ENCODE peak calls at places on chromosomes 5 and 9, in nine cellular contexts. One of them, this sample, is unnamed.

GRCh38 chr5:141743652-141744333 is 61.8 kb upstream of the ARAP3 start:
- DNase-seq in stimulated activated CD8-positive, alpha-beta memory T cell treated with anti-CD3 and anti-CD28 coated beads, Interleukin-2, amount 100 ng/mL, for 1 hour: no peak
- DNase-seq in GM10248: no peak
- DNase-seq in activated CD8-positive, alpha-beta memory T cell treated with anti-CD3 and anti-CD28 coated beads for 24 hours: no peak
- DNase-seq in aorta: no peak
- DNase-seq in NCI-H1105 treated with DMSO at 0.1 percent for 48 hours: peak; percentile 41
- DNase-seq in Kasumi-1: no peak
- DNase-seq in CD4-positive, alpha-beta T cell: no peak
- DNase-seq in Jurkat, Clone E6-1: no peak
- DNase-seq in this sample: no peak

GRCh38 chr9:37028425-37029031 is 5.5 kb downstream of the PAX5 start:
- DNase-seq in stimulated activated CD8-positive, alpha-beta memory T cell treated with anti-CD3 and anti-CD28 coated beads, Interleukin-2, amount 100 ng/mL, for 1 hour: no peak
- DNase-seq in GM10248: no peak
- DNase-seq in activated CD8-positive, alpha-beta memory T cell treated with anti-CD3 and anti-CD28 coated beads for 24 hours: no peak
- DNase-seq in aorta: no peak
- DNase-seq in NCI-H1105 treated with DMSO at 0.1 percent for 48 hours: no peak
- DNase-seq in Kasumi-1: no peak
- DNase-seq in CD4-positive, alpha-beta T cell: no peak
- DNase-seq in Jurkat, Clone E6-1: no peak
- DNase-seq in this sample: no peak

GRCh38 chr9:1604942-1605560 is 410.1 kb upstream of the SMARCA2 start:
- DNase-seq in stimulated activated CD8-positive, alpha-beta memory T cell treated with anti-CD3 and anti-CD28 coated beads, Interleukin-2, amount 100 ng/mL, for 1 hour: no peak
- DNase-seq in GM10248: peak; percentile 47
- DNase-seq in activated CD8-positive, alpha-beta memory T cell treated with anti-CD3 and anti-CD28 coated beads for 24 hours: no peak
- DNase-seq in aorta: no peak
- DNase-seq in NCI-H1105 treated with DMSO at 0.1 percent for 48 hours: peak; percentile 66
- DNase-seq in Kasumi-1: peak; percentile 69
- DNase-seq in CD4-positive, alpha-beta T cell: no peak
- DNase-seq in Jurkat, Clone E6-1: peak; percentile 16
- DNase-seq in this sample: no peak

GRCh38 chr5:135465391-135466122 is 13.4 kb upstream of the TIFAB start:
- DNase-seq in stimulated activated CD8-positive, alpha-beta memory T cell treated with anti-CD3 and anti-CD28 coated beads, Interleukin-2, amount 100 ng/mL, for 1 hour: no peak
- DNase-seq in GM10248: no peak
- DNase-seq in activated CD8-positive, alpha-beta memory T cell treated with anti-CD3 and anti-CD28 coated beads for 24 hours: no peak
- DNase-seq in aorta: peak; percentile 50
- DNase-seq in NCI-H1105 treated with DMSO at 0.1 percent for 48 hours: no peak
- DNase-seq in Kasumi-1: no peak
- DNase-seq in CD4-positive, alpha-beta T cell: no peak
- DNase-seq in Jurkat, Clone E6-1: no peak
- DNase-seq in this sample: no peak

GRCh38 chr9:97773091-97773490 is 76.0 kb upstream of the XPA start:
- DNase-seq in stimulated activated CD8-positive, alpha-beta memory T cell treated with anti-CD3 and anti-CD28 coated beads, Interleukin-2, amount 100 ng/mL, for 1 hour: no peak
- DNase-seq in GM10248: no peak
- DNase-seq in activated CD8-positive, alpha-beta memory T cell treated with anti-CD3 and anti-CD28 coated beads for 24 hours: no peak
- DNase-seq in aorta: no peak
- DNase-seq in NCI-H1105 treated with DMSO at 0.1 percent for 48 hours: no peak
- DNase-seq in Kasumi-1: no peak
- DNase-seq in CD4-positive, alpha-beta T cell: no peak
- DNase-seq in Jurkat, Clone E6-1: no peak
- DNase-seq in this sample: no peak

GRCh38 chr5:180491496-180491895 is 2.7 kb upstream of the CNOT6 start:
- DNase-seq in stimulated activated CD8-positive, alpha-beta memory T cell treated with anti-CD3 and anti-CD28 coated beads, Interleukin-2, amount 100 ng/mL, for 1 hour: no peak
- DNase-seq in GM10248: no peak
- DNase-seq in activated CD8-positive, alpha-beta memory T cell treated with anti-CD3 and anti-CD28 coated beads for 24 hours: no peak
- DNase-seq in aorta: peak; percentile 36
- DNase-seq in NCI-H1105 treated with DMSO at 0.1 percent for 48 hours: no peak
- DNase-seq in Kasumi-1: peak; percentile 54
- DNase-seq in CD4-positive, alpha-beta T cell: no peak
- DNase-seq in Jurkat, Clone E6-1: no peak
- DNase-seq in this sample: no peak

GRCh38 chr5:170622933-170623332 is 119.1 kb downstream of the KCNIP1 start:
- DNase-seq in stimulated activated CD8-positive, alpha-beta memory T cell treated with anti-CD3 and anti-CD28 coated beads, Interleukin-2, amount 100 ng/mL, for 1 hour: no peak
- DNase-seq in GM10248: no peak
- DNase-seq in activated CD8-positive, alpha-beta memory T cell treated with anti-CD3 and anti-CD28 coated beads for 24 hours: no peak
- DNase-seq in aorta: no peak
- DNase-seq in NCI-H1105 treated with DMSO at 0.1 percent for 48 hours: no peak
- DNase-seq in Kasumi-1: no peak
- DNase-seq in CD4-positive, alpha-beta T cell: no peak
- DNase-seq in Jurkat, Clone E6-1: no peak
- DNase-seq in this sample: no peak

GRCh38 chr5:88663793-88664216 is 219.2 kb downstream of the MEF2C start:
- DNase-seq in stimulated activated CD8-positive, alpha-beta memory T cell treated with anti-CD3 and anti-CD28 coated beads, Interleukin-2, amount 100 ng/mL, for 1 hour: no peak
- DNase-seq in GM10248: no peak
- DNase-seq in activated CD8-positive, alpha-beta memory T cell treated with anti-CD3 and anti-CD28 coated beads for 24 hours: no peak
- DNase-seq in aorta: no peak
- DNase-seq in NCI-H1105 treated with DMSO at 0.1 percent for 48 hours: no peak
- DNase-seq in Kasumi-1: no peak
- DNase-seq in CD4-positive, alpha-beta T cell: no peak
- DNase-seq in Jurkat, Clone E6-1: no peak
- DNase-seq in this sample: no peak

GRCh38 chr5:68368686-68369359 is 153.3 kb downstream of the PIK3R1 start:
- DNase-seq in stimulated activated CD8-positive, alpha-beta memory T cell treated with anti-CD3 and anti-CD28 coated beads, Interleukin-2, amount 100 ng/mL, for 1 hour: no peak
- DNase-seq in GM10248: no peak
- DNase-seq in activated CD8-positive, alpha-beta memory T cell treated with anti-CD3 and anti-CD28 coated beads for 24 hours: no peak
- DNase-seq in aorta: no peak
- DNase-seq in NCI-H1105 treated with DMSO at 0.1 percent for 48 hours: peak; percentile 69
- DNase-seq in Kasumi-1: no peak
- DNase-seq in CD4-positive, alpha-beta T cell: no peak
- DNase-seq in Jurkat, Clone E6-1: no peak
- DNase-seq in this sample: no peak

GRCh38 chr9:127158995-127159801 is 36.8 kb upstream of the ANGPTL2 start:
- DNase-seq in stimulated activated CD8-positive, alpha-beta memory T cell treated with anti-CD3 and anti-CD28 coated beads, Interleukin-2, amount 100 ng/mL, for 1 hour: no peak
- DNase-seq in GM10248: no peak
- DNase-seq in activated CD8-positive, alpha-beta memory T cell treated with anti-CD3 and anti-CD28 coated beads for 24 hours: peak; percentile 32
- DNase-seq in aorta: no peak
- DNase-seq in NCI-H1105 treated with DMSO at 0.1 percent for 48 hours: no peak
- DNase-seq in Kasumi-1: no peak
- DNase-seq in CD4-positive, alpha-beta T cell: no peak
- DNase-seq in Jurkat, Clone E6-1: no peak
- DNase-seq in this sample: no peak

GRCh38 chr9:6564370-6564769 is 81.2 kb downstream of the GLDC start:
- DNase-seq in stimulated activated CD8-positive, alpha-beta memory T cell treated with anti-CD3 and anti-CD28 coated beads, Interleukin-2, amount 100 ng/mL, for 1 hour: no peak
- DNase-seq in GM10248: no peak
- DNase-seq in activated CD8-positive, alpha-beta memory T cell treated with anti-CD3 and anti-CD28 coated beads for 24 hours: no peak
- DNase-seq in aorta: no peak
- DNase-seq in NCI-H1105 treated with DMSO at 0.1 percent for 48 hours: no peak
- DNase-seq in Kasumi-1: no peak
- DNase-seq in CD4-positive, alpha-beta T cell: no peak
- DNase-seq in Jurkat, Clone E6-1: no peak
- DNase-seq in this sample: no peak

GRCh38 chr5:78587081-78587774 is 61.3 kb downstream of the LHFPL2 start:
- DNase-seq in stimulated activated CD8-positive, alpha-beta memory T cell treated with anti-CD3 and anti-CD28 coated beads, Interleukin-2, amount 100 ng/mL, for 1 hour: no peak
- DNase-seq in GM10248: no peak
- DNase-seq in activated CD8-positive, alpha-beta memory T cell treated with anti-CD3 and anti-CD28 coated beads for 24 hours: no peak
- DNase-seq in aorta: no peak
- DNase-seq in NCI-H1105 treated with DMSO at 0.1 percent for 48 hours: no peak
- DNase-seq in Kasumi-1: no peak
- DNase-seq in CD4-positive, alpha-beta T cell: no peak
- DNase-seq in Jurkat, Clone E6-1: no peak
- DNase-seq in this sample: no peak

GRCh38 chr9:134168731-134169130 is 4.4 kb upstream of the RNU6ATAC start:
- DNase-seq in stimulated activated CD8-positive, alpha-beta memory T cell treated with anti-CD3 and anti-CD28 coated beads, Interleukin-2, amount 100 ng/mL, for 1 hour: no peak
- DNase-seq in GM10248: no peak
- DNase-seq in activated CD8-positive, alpha-beta memory T cell treated with anti-CD3 and anti-CD28 coated beads for 24 hours: no peak
- DNase-seq in aorta: no peak
- DNase-seq in NCI-H1105 treated with DMSO at 0.1 percent for 48 hours: no peak
- DNase-seq in Kasumi-1: no peak
- DNase-seq in CD4-positive, alpha-beta T cell: no peak
- DNase-seq in Jurkat, Clone E6-1: no peak
- DNase-seq in this sample: no peak

GRCh38 chr5:114327987-114328386 is 33.9 kb upstream of the KCNN2 start:
- DNase-seq in stimulated activated CD8-positive, alpha-beta memory T cell treated with anti-CD3 and anti-CD28 coated beads, Interleukin-2, amount 100 ng/mL, for 1 hour: no peak
- DNase-seq in GM10248: no peak
- DNase-seq in activated CD8-positive, alpha-beta memory T cell treated with anti-CD3 and anti-CD28 coated beads for 24 hours: no peak
- DNase-seq in aorta: no peak
- DNase-seq in NCI-H1105 treated with DMSO at 0.1 percent for 48 hours: no peak
- DNase-seq in Kasumi-1: no peak
- DNase-seq in CD4-positive, alpha-beta T cell: no peak
- DNase-seq in Jurkat, Clone E6-1: no peak
- DNase-seq in this sample: no peak

GRCh38 chr9:132309056-132309455 is 45.7 kb downstream of the SETX start:
- DNase-seq in stimulated activated CD8-positive, alpha-beta memory T cell treated with anti-CD3 and anti-CD28 coated beads, Interleukin-2, amount 100 ng/mL, for 1 hour: no peak
- DNase-seq in GM10248: no peak
- DNase-seq in activated CD8-positive, alpha-beta memory T cell treated with anti-CD3 and anti-CD28 coated beads for 24 hours: no peak
- DNase-seq in aorta: no peak
- DNase-seq in NCI-H1105 treated with DMSO at 0.1 percent for 48 hours: no peak
- DNase-seq in Kasumi-1: no peak
- DNase-seq in CD4-positive, alpha-beta T cell: no peak
- DNase-seq in Jurkat, Clone E6-1: no peak
- DNase-seq in this sample: no peak

GRCh38 chr9:69580582-69580945 is 91.6 kb downstream of the APBA1 start:
- DNase-seq in stimulated activated CD8-positive, alpha-beta memory T cell treated with anti-CD3 and anti-CD28 coated beads, Interleukin-2, amount 100 ng/mL, for 1 hour: no peak
- DNase-seq in GM10248: no peak
- DNase-seq in activated CD8-positive, alpha-beta memory T cell treated with anti-CD3 and anti-CD28 coated beads for 24 hours: no peak
- DNase-seq in aorta: no peak
- DNase-seq in NCI-H1105 treated with DMSO at 0.1 percent for 48 hours: no peak
- DNase-seq in Kasumi-1: no peak
- DNase-seq in CD4-positive, alpha-beta T cell: no peak
- DNase-seq in Jurkat, Clone E6-1: peak; percentile 46
- DNase-seq in this sample: no peak

GRCh38 chr5:151770383-151771258 is 1.1 kb upstream of the G3BP1 start:
- DNase-seq in stimulated activated CD8-positive, alpha-beta memory T cell treated with anti-CD3 and anti-CD28 coated beads, Interleukin-2, amount 100 ng/mL, for 1 hour: no peak
- DNase-seq in GM10248: peak; percentile 51
- DNase-seq in activated CD8-positive, alpha-beta memory T cell treated with anti-CD3 and anti-CD28 coated beads for 24 hours: no peak
- DNase-seq in aorta: peak; percentile 88
- DNase-seq in NCI-H1105 treated with DMSO at 0.1 percent for 48 hours: peak; percentile 45
- DNase-seq in Kasumi-1: peak; percentile 65
- DNase-seq in CD4-positive, alpha-beta T cell: no peak
- DNase-seq in Jurkat, Clone E6-1: no peak
- DNase-seq in this sample: no peak

GRCh38 chr5:133205204-133205603 is 153.4 kb downstream of the HSPA4 start:
- DNase-seq in stimulated activated CD8-positive, alpha-beta memory T cell treated with anti-CD3 and anti-CD28 coated beads, Interleukin-2, amount 100 ng/mL, for 1 hour: no peak
- DNase-seq in GM10248: no peak
- DNase-seq in activated CD8-positive, alpha-beta memory T cell treated with anti-CD3 and anti-CD28 coated beads for 24 hours: no peak
- DNase-seq in aorta: no peak
- DNase-seq in NCI-H1105 treated with DMSO at 0.1 percent for 48 hours: no peak
- DNase-seq in Kasumi-1: no peak
- DNase-seq in CD4-positive, alpha-beta T cell: no peak
- DNase-seq in Jurkat, Clone E6-1: no peak
- DNase-seq in this sample: no peak

GRCh38 chr5:174937201-174938130 is 213.1 kb downstream of the MSX2 start:
- DNase-seq in stimulated activated CD8-positive, alpha-beta memory T cell treated with anti-CD3 and anti-CD28 coated beads, Interleukin-2, amount 100 ng/mL, for 1 hour: no peak
- DNase-seq in GM10248: no peak
- DNase-seq in activated CD8-positive, alpha-beta memory T cell treated with anti-CD3 and anti-CD28 coated beads for 24 hours: no peak
- DNase-seq in aorta: no peak
- DNase-seq in NCI-H1105 treated with DMSO at 0.1 percent for 48 hours: no peak
- DNase-seq in Kasumi-1: no peak
- DNase-seq in CD4-positive, alpha-beta T cell: no peak
- DNase-seq in Jurkat, Clone E6-1: no peak
- DNase-seq in this sample: no peak

GRCh38 chr9:90307177-90307833 is 335.3 kb downstream of the DIRAS2 start:
- DNase-seq in stimulated activated CD8-positive, alpha-beta memory T cell treated with anti-CD3 and anti-CD28 coated beads, Interleukin-2, amount 100 ng/mL, for 1 hour: no peak
- DNase-seq in GM10248: no peak
- DNase-seq in activated CD8-positive, alpha-beta memory T cell treated with anti-CD3 and anti-CD28 coated beads for 24 hours: no peak
- DNase-seq in aorta: no peak
- DNase-seq in NCI-H1105 treated with DMSO at 0.1 percent for 48 hours: peak; percentile 91
- DNase-seq in Kasumi-1: no peak
- DNase-seq in CD4-positive, alpha-beta T cell: no peak
- DNase-seq in Jurkat, Clone E6-1: no peak
- DNase-seq in this sample: no peak

GRCh38 chr5:122415481-122416120 is 103.6 kb downstream of the SNCAIP start:
- DNase-seq in stimulated activated CD8-positive, alpha-beta memory T cell treated with anti-CD3 and anti-CD28 coated beads, Interleukin-2, amount 100 ng/mL, for 1 hour: no peak
- DNase-seq in GM10248: peak; percentile 47
- DNase-seq in activated CD8-positive, alpha-beta memory T cell treated with anti-CD3 and anti-CD28 coated beads for 24 hours: no peak
- DNase-seq in aorta: no peak
- DNase-seq in NCI-H1105 treated with DMSO at 0.1 percent for 48 hours: peak; percentile 63
- DNase-seq in Kasumi-1: peak; percentile 68
- DNase-seq in CD4-positive, alpha-beta T cell: no peak
- DNase-seq in Jurkat, Clone E6-1: peak; percentile 16
- DNase-seq in this sample: no peak

GRCh38 chr9:128124873-128125574 is 2.5 kb downstream of the PTGES2 start:
- DNase-seq in stimulated activated CD8-positive, alpha-beta memory T cell treated with anti-CD3 and anti-CD28 coated beads, Interleukin-2, amount 100 ng/mL, for 1 hour: no peak
- DNase-seq in GM10248: no peak
- DNase-seq in activated CD8-positive, alpha-beta memory T cell treated with anti-CD3 and anti-CD28 coated beads for 24 hours: peak; percentile 72
- DNase-seq in aorta: peak; percentile 85
- DNase-seq in NCI-H1105 treated with DMSO at 0.1 percent for 48 hours: no peak
- DNase-seq in Kasumi-1: peak; percentile 70
- DNase-seq in CD4-positive, alpha-beta T cell: peak; percentile 24
- DNase-seq in Jurkat, Clone E6-1: no peak
- DNase-seq in this sample: no peak

This sample was measured in central memory CD8-positive, alpha-beta T cell.